ENCODE peak calls at places on chromosomes 7 and 10, in eight cellular contexts. One of them, this sample, is unnamed.

GRCh38 chr10:113496124-113496523 is 56.7 kb upstream of the HABP2 start:
- DNase-seq in iris pigment epithelial cell: no peak
- DNase-seq in ELR: no peak
- DNase-seq in NCI-H187: no peak
- DNase-seq in erythroblast: no peak
- DNase-seq in stimulated activated CD4-positive, alpha-beta T cell treated with anti-CD3 and anti-CD28 coated beads, Interleukin-4, amount 100 ng/mL, for 48 hours: no peak
- DNase-seq in RWPE1: no peak
- DNase-seq in NCI-H1930: no peak
- DNase-seq in this sample: peak; percentile 36

GRCh38 chr10:131795761-131796160 is 105.0 kb upstream of the PPP2R2D start:
- DNase-seq in ELR: no peak
- DNase-seq in erythroblast: no peak
- DNase-seq in NCI-H187: no peak
- DNase-seq in NCI-H1930: no peak
- DNase-seq in iris pigment epithelial cell: no peak
- DNase-seq in stimulated activated CD4-positive, alpha-beta T cell treated with anti-CD3 and anti-CD28 coated beads, Interleukin-4, amount 100 ng/mL, for 48 hours: no peak
- DNase-seq in RWPE1: no peak
- DNase-seq in this sample: no peak

GRCh38 chr7:32479574-32480200 is 10.5 kb downstream of the LSM5 start:
- DNase-seq in ELR: peak; percentile 74
- DNase-seq in iris pigment epithelial cell: peak; percentile 61
- DNase-seq in erythroblast: peak; percentile 66
- DNase-seq in RWPE1: peak; percentile 55
- DNase-seq in stimulated activated CD4-positive, alpha-beta T cell treated with anti-CD3 and anti-CD28 coated beads, Interleukin-4, amount 100 ng/mL, for 48 hours: no peak
- DNase-seq in NCI-H1930: peak; percentile 33
- DNase-seq in NCI-H187: peak; percentile 31
- DNase-seq in this sample: peak; percentile 71

GRCh38 chr10:14583252-14583651 is 191.4 kb downstream of the FAM107B start:
- DNase-seq in RWPE1: no peak
- DNase-seq in NCI-H1930: no peak
- DNase-seq in NCI-H187: no peak
- DNase-seq in stimulated activated CD4-positive, alpha-beta T cell treated with anti-CD3 and anti-CD28 coated beads, Interleukin-4, amount 100 ng/mL, for 48 hours: peak; percentile 69
- DNase-seq in iris pigment epithelial cell: no peak
- DNase-seq in ELR: no peak
- DNase-seq in erythroblast: no peak
- DNase-seq in this sample: no peak

GRCh38 chr10:12221323-12222298 is 25.6 kb downstream of the CDC123 start:
- DNase-seq in RWPE1: peak; percentile 12
- DNase-seq in stimulated activated CD4-positive, alpha-beta T cell treated with anti-CD3 and anti-CD28 coated beads, Interleukin-4, amount 100 ng/mL, for 48 hours: no peak
- DNase-seq in NCI-H187: no peak
- DNase-seq in NCI-H1930: no peak
- DNase-seq in iris pigment epithelial cell: peak; percentile 55
- DNase-seq in erythroblast: peak; percentile 47
- DNase-seq in ELR: peak; percentile 45
- DNase-seq in this sample: peak; percentile 30

GRCh38 chr10:7410800-7411670 is at the start of gene SFMBT2:
- DNase-seq in ELR: peak; percentile 24
- DNase-seq in iris pigment epithelial cell: peak; percentile 35
- DNase-seq in erythroblast: peak; percentile 78
- DNase-seq in NCI-H187: peak; percentile 23
- DNase-seq in stimulated activated CD4-positive, alpha-beta T cell treated with anti-CD3 and anti-CD28 coated beads, Interleukin-4, amount 100 ng/mL, for 48 hours: no peak
- DNase-seq in NCI-H1930: no peak
- DNase-seq in RWPE1: peak; percentile 74
- DNase-seq in this sample: peak; percentile 77

GRCh38 chr7:44063547-44063893 is 1.8 kb downstream of the PGAM2 start:
- DNase-seq in RWPE1: no peak
- DNase-seq in iris pigment epithelial cell: no peak
- DNase-seq in stimulated activated CD4-positive, alpha-beta T cell treated with anti-CD3 and anti-CD28 coated beads, Interleukin-4, amount 100 ng/mL, for 48 hours: no peak
- DNase-seq in NCI-H1930: no peak
- DNase-seq in ELR: no peak
- DNase-seq in NCI-H187: no peak
- DNase-seq in erythroblast: no peak
- DNase-seq in this sample: no peak

GRCh38 chr7:16740996-16741395 is 12.6 kb upstream of the TSPAN13 start:
- DNase-seq in NCI-H187: no peak
- DNase-seq in erythroblast: peak; percentile 50
- DNase-seq in RWPE1: no peak
- DNase-seq in stimulated activated CD4-positive, alpha-beta T cell treated with anti-CD3 and anti-CD28 coated beads, Interleukin-4, amount 100 ng/mL, for 48 hours: no peak
- DNase-seq in ELR: no peak
- DNase-seq in iris pigment epithelial cell: no peak
- DNase-seq in NCI-H1930: no peak
- DNase-seq in this sample: no peak

GRCh38 chr10:7866191-7866590 is 47.9 kb downstream of the TAF3 start:
- DNase-seq in stimulated activated CD4-positive, alpha-beta T cell treated with anti-CD3 and anti-CD28 coated beads, Interleukin-4, amount 100 ng/mL, for 48 hours: no peak
- DNase-seq in iris pigment epithelial cell: no peak
- DNase-seq in ELR: no peak
- DNase-seq in RWPE1: no peak
- DNase-seq in NCI-H187: no peak
- DNase-seq in erythroblast: no peak
- DNase-seq in NCI-H1930: no peak
- DNase-seq in this sample: no peak

GRCh38 chr7:28490831-28491230 is 78.5 kb downstream of the CREB5 start:
- DNase-seq in iris pigment epithelial cell: no peak
- DNase-seq in NCI-H1930: no peak
- DNase-seq in erythroblast: no peak
- DNase-seq in NCI-H187: no peak
- DNase-seq in RWPE1: no peak
- DNase-seq in stimulated activated CD4-positive, alpha-beta T cell treated with anti-CD3 and anti-CD28 coated beads, Interleukin-4, amount 100 ng/mL, for 48 hours: no peak
- DNase-seq in ELR: no peak
- DNase-seq in this sample: no peak